ENCODE peak calls at places on chromosomes 11 and 22, in eight cellular contexts. B is ovary, I is A549, H is right lobe of liver, L is GM12891, S is lower leg skin, R is IMR-90, Z is transverse colon. Q is an unnamed sample.

GRCh38 chr11:92269021-92269420 is 44.4 kb downstream of the FAT3 start:
- DNase-seq in B (no peak), I (peak), H (no peak), L (no peak), S (no peak), R (peak), Z (no peak), Q (no peak)

GRCh38 chr22:25962711-25963110 is 206.6 kb upstream of the SEZ6L start:
- DNase-seq in B (no peak), I (no peak), H (no peak), L (no peak), S (no peak), R (no peak), Z (no peak), Q (no peak)

GRCh38 chr11:7421136-7421535 is 64.2 kb upstream of the OLFML1 start:
- DNase-seq in B (no peak), I (no peak), H (no peak), L (no peak), S (no peak), R (no peak), Z (no peak), Q (no peak)

GRCh38 chr22:37959231-37959825 is 5.8 kb downstream of the POLR2F start:
- DNase-seq in B (no peak), I (no peak), H (no peak), L (no peak), S (no peak), R (no peak), Z (no peak), Q (no peak)

GRCh38 chr11:71067753-71068152 is 184.6 kb downstream of the SHANK2 start:
- DNase-seq in B (no peak), I (no peak), H (no peak), L (no peak), S (no peak), R (no peak), Z (no peak), Q (no peak)

GRCh38 chr22:45452565-45453449 is 39.3 kb downstream of the RIBC2 start:
- DNase-seq in B (no peak), I (no peak), H (no peak), L (no peak), S (no peak), R (peak), Z (no peak), Q (no peak)

GRCh38 chr11:87256694-87257340 is 219.1 kb downstream of the TMEM135 start:
- DNase-seq in B (no peak), I (no peak), H (no peak), L (no peak), S (no peak), R (peak), Z (no peak), Q (no peak)

GRCh38 chr11:44997566-44997965 is 46.9 kb upstream of the TP53I11 start:
- DNase-seq in B (no peak), I (no peak), H (no peak), L (no peak), S (no peak), R (no peak), Z (no peak), Q (no peak)

GRCh38 chr11:128928400-128928799 is 14.3 kb downstream of the TP53AIP1 start:
- DNase-seq in B (no peak), I (no peak), H (no peak), L (peak), S (no peak), R (peak), Z (peak), Q (no peak)

GRCh38 chr11:108556019-108556418 is 37.5 kb downstream of the EXPH5 start:
- DNase-seq in B (no peak), I (no peak), H (no peak), L (no peak), S (no peak), R (no peak), Z (no peak), Q (no peak)

GRCh38 chr22:41305646-41306045 is 4.3 kb downstream of the ZC3H7B start:
- DNase-seq in B (no peak), I (no peak), H (no peak), L (no peak), S (no peak), R (peak), Z (no peak), Q (no peak)

GRCh38 chr11:103927535-103927934 is 108.9 kb upstream of the DDI1 start:
- DNase-seq in B (no peak), I (no peak), H (no peak), L (no peak), S (no peak), R (peak), Z (no peak), Q (no peak)

GRCh38 chr11:103730151-103730940 is 306.1 kb upstream of the DDI1 start:
- DNase-seq in B (no peak), I (no peak), H (no peak), L (no peak), S (no peak), R (peak), Z (no peak), Q (no peak)

GRCh38 chr11:66233301-66233700 is 35.1 kb upstream of the RAB1B start:
- DNase-seq in B (no peak), I (no peak), H (no peak), L (no peak), S (no peak), R (no peak), Z (no peak), Q (no peak)

GRCh38 chr11:118938491-118939411 is 13.0 kb upstream of the BCL9L start:
- DNase-seq in B (no peak), I (no peak), H (no peak), L (no peak), S (no peak), R (peak), Z (peak), Q (no peak)

GRCh38 chr22:19974233-19974861 is 32.7 kb upstream of the TXNRD2 start:
- DNase-seq in B (peak), I (peak), H (no peak), L (peak), S (no peak), R (peak), Z (peak), Q (no peak)

GRCh38 chr11:77020751-77021150 is 13.4 kb upstream of the B3GNT6 start:
- DNase-seq in B (no peak), I (no peak), H (no peak), L (no peak), S (no peak), R (no peak), Z (no peak), Q (no peak)

GRCh38 chr11:105881027-105881426 is 141.0 kb downstream of the MSANTD4 start:
- DNase-seq in B (no peak), I (no peak), H (no peak), L (no peak), S (no peak), R (no peak), Z (no peak), Q (no peak)

GRCh38 chr22:37300551-37301017 is 18.3 kb downstream of the CYTH4 start:
- DNase-seq in B (no peak), I (no peak), H (no peak), L (peak), S (no peak), R (no peak), Z (no peak), Q (no peak)

GRCh38 chr11:58914821-58915543 is 24.3 kb upstream of the GLYATL1 start:
- DNase-seq in B (no peak), I (no peak), H (no peak), L (no peak), S (peak), R (peak), Z (no peak), Q (no peak)

GRCh38 chr11:103091024-103091423 is 936 bp downstream of the DCUN1D5 start:
- DNase-seq in B (no peak), I (peak), H (no peak), L (no peak), S (no peak), R (peak), Z (no peak), Q (no peak)

GRCh38 chr22:18044548-18045271 is 20.3 kb upstream of the MICAL3 start:
- DNase-seq in B (peak), I (no peak), H (peak), L (no peak), S (no peak), R (peak), Z (no peak), Q (no peak)

GRCh38 chr22:49850021-49850911 is 3.4 kb upstream of the ZBED4 start:
- DNase-seq in B (no peak), I (no peak), H (no peak), L (no peak), S (no peak), R (no peak), Z (no peak), Q (no peak)

GRCh38 chr11:2265396-2265795 is 5.0 kb downstream of the ASCL2 start:
- DNase-seq in B (peak), I (no peak), H (peak), L (no peak), S (peak), R (no peak), Z (no peak), Q (no peak)

GRCh38 chr22:26573026-26573662 is 16.8 kb downstream of the TPST2 start:
- DNase-seq in B (no peak), I (no peak), H (peak), L (no peak), S (no peak), R (peak), Z (peak), Q (no peak)

GRCh38 chr22:29344137-29344536 is 28.6 kb upstream of the RASL10A start:
- DNase-seq in B (peak), I (peak), H (peak), L (no peak), S (no peak), R (peak), Z (peak), Q (no peak)

GRCh38 chr11:59172345-59173079 is 580 bp downstream of the DTX4 start:
- DNase-seq in B (peak), I (no peak), H (peak), L (peak), S (peak), R (no peak), Z (peak), Q (no peak)

GRCh38 chr11:120281161-120281795 is 41.3 kb downstream of the POU2F3 start:
- DNase-seq in B (peak), I (no peak), H (no peak), L (no peak), S (no peak), R (no peak), Z (no peak), Q (no peak)

GRCh38 chr11:76626921-76627391 is 43.6 kb downstream of the LRRC32 start:
- DNase-seq in B (no peak), I (no peak), H (no peak), L (peak), S (peak), R (peak), Z (no peak), Q (no peak)

GRCh38 chr11:80595011-80595410 is 1154.2 kb upstream of the TENM4 start:
- DNase-seq in B (no peak), I (no peak), H (no peak), L (no peak), S (no peak), R (peak), Z (no peak), Q (no peak)

GRCh38 chr11:113446938-113447337 is 28.3 kb downstream of the DRD2 start:
- DNase-seq in B (no peak), I (no peak), H (no peak), L (no peak), S (no peak), R (no peak), Z (no peak), Q (no peak)

GRCh38 chr11:45145421-45146071 is 893 bp upstream of the PRDM11 start:
- DNase-seq in B (no peak), I (no peak), H (peak), L (no peak), S (peak), R (peak), Z (peak), Q (no peak)

GRCh38 chr11:130313383-130314183 is 1.1 kb downstream of the ZBTB44 start:
- DNase-seq in B (no peak), I (no peak), H (no peak), L (no peak), S (no peak), R (peak), Z (no peak), Q (no peak)

DNA sequence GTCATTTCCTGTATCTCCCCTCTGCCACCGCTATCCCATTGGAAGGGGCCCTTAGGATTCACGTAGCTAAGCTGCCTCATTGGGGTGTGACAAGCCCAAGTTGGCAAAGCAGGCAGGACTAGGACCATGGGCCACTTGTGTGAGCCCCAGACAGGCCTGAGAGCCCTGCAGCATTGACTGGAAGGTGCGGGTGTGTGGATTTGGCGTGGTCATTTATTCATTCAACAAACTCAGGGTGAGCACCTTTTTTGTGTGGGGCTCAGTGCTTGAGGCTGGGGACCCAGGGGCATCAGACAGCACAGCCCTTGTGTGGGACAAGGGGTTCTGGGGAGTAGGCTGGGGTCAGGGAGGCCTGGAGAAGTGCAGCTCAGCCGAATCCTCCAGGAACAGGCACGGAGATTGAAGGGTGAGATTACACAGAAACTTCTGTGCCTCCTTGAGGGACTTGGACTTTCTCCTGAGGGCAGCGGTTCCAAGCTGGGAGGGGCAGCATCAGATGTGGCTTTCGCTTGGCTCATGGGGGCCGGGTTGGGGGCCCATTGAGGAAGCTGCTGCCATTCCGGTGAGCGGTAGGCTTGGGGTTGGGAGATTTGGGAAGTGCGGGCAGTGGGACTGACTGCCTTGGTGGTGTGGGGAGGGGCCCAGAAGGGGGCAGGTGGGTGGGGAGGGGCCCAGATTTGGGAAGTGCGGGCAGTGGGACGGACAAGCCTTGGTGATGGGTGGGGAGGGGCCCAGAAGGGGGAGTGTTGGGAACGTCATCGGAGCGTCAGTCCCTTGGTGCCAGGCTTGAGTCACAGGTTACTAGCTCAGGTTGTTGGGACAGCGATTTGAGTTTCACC is 11.9 kb downstream of the MGAT3 start:
- DNase-seq in B (no peak), I (no peak), H (no peak), L (no peak), S (no peak), R (no peak), Z (no peak), Q (no peak)
- TF ChIP-seq POLR2A in B (no peak), I (no peak), H (no peak), L (no peak), S (no peak), R (no peak), Z (no peak), Q (no peak)

DNA sequence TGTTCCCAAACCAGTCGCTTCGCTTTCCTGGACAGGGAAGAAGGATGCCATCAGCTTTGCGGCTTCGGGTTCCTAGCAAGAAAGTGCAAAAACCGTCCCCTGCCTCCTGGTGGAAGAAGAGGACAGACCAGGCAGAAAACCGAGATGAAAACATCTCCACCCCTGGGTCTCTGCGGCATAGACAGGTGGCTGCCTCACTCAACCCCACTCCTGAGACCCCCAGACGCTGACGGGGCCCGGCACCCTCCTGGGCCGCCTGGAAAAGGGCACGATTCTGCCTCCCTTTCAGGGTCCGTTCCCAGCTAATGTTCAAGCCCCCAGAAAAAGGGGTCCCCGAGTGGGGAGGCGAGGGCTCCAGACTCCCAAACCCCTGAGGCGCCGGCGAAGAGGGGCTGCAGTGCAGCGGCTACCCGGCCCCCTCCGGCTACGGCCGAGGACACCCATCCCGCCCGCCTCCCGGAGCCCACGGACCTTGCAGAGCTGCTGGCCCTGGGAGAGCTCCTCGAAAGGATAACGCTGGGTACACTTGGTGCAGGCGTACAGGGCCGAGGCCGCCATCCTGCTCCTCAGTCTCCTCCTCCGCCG is 569 bp downstream of the FAM76B start:
- DNase-seq in B (no peak), I (peak), H (no peak), L (no peak), S (no peak), R (peak), Z (peak), Q (no peak)
- TF ChIP-seq POLR2A in B (no peak), I (no peak), H (no peak), L (peak), S (no peak), R (no peak), Z (no peak), Q (no peak)

GRCh38 chr11:15750535-15751297 is 605.6 kb downstream of the SOX6 start:
- DNase-seq in B (no peak), I (no peak), H (no peak), L (no peak), S (no peak), R (no peak), Z (no peak), Q (no peak)

GRCh38 chr11:15747671-15748070 is 608.7 kb downstream of the SOX6 start:
- DNase-seq in B (no peak), I (no peak), H (no peak), L (no peak), S (no peak), R (peak), Z (no peak), Q (no peak)

GRCh38 chr11:15745266-15745665 is 611.1 kb downstream of the SOX6 start:
- DNase-seq in B (no peak), I (no peak), H (no peak), L (no peak), S (no peak), R (peak), Z (no peak), Q (no peak)

GRCh38 chr11:15748107-15748506 is 608.2 kb downstream of the SOX6 start:
- DNase-seq in B (no peak), I (no peak), H (no peak), L (no peak), S (no peak), R (peak), Z (no peak), Q (no peak)

GRCh38 chr11:15748673-15749190 is 607.6 kb downstream of the SOX6 start:
- DNase-seq in B (no peak), I (no peak), H (no peak), L (no peak), S (no peak), R (no peak), Z (no peak), Q (no peak)
- TF ChIP-seq POLR2A in B (no peak), I (no peak), H (no peak), L (no peak), S (no peak), R (no peak), Z (no peak), Q (no peak)

GRCh38 chr11:12381875-12382274 is 4.5 kb downstream of the PARVA start:
- DNase-seq in B (no peak), I (no peak), H (no peak), L (no peak), S (no peak), R (no peak), Z (no peak), Q (no peak)

GRCh38 chr11:12377824-12378593 is 638 bp downstream of the PARVA start:
- DNase-seq in B (peak), I (peak), H (peak), L (no peak), S (peak), R (peak), Z (peak), Q (no peak)

GRCh38 chr11:12380565-12381325 is 3.4 kb downstream of the PARVA start:
- DNase-seq in B (no peak), I (no peak), H (no peak), L (no peak), S (no peak), R (no peak), Z (no peak), Q (no peak)

GRCh38 chr11:12376259-12376971 is 956 bp upstream of the PARVA start:
- DNase-seq in B (peak), I (no peak), H (no peak), L (no peak), S (peak), R (peak), Z (peak), Q (no peak)

GRCh38 chr11:12377106-12377823 is at the start of gene PARVA:
- DNase-seq in B (peak), I (peak), H (peak), L (no peak), S (peak), R (peak), Z (peak), Q (no peak)
- TF ChIP-seq POLR2A in B (peak), I (peak), H (no peak), L (no peak), S (no peak), R (peak), Z (peak), Q (no peak)

GRCh38 chr22:31623634-31624312 is 38.2 kb downstream of the PISD start:
- DNase-seq in B (no peak), I (no peak), H (no peak), L (no peak), S (no peak), R (no peak), Z (no peak), Q (no peak)
- TF ChIP-seq POLR2A in B (no peak), I (no peak), H (no peak), L (peak), S (no peak), R (no peak), Z (no peak), Q (no peak)

GRCh38 chr11:65112551-65113360 is 1.1 kb downstream of the TM7SF2 start:
- DNase-seq in B (peak), I (peak), H (peak), L (peak), S (no peak), R (peak), Z (peak), Q (no peak)
- TF ChIP-seq POLR2A in B (no peak), I (peak), H (peak), L (no peak), S (no peak), R (no peak), Z (no peak), Q (no peak)

GRCh38 chr11:17687946-17688670 is 31.3 kb upstream of the MYOD1 start:
- DNase-seq in B (no peak), I (no peak), H (no peak), L (no peak), S (no peak), R (no peak), Z (no peak), Q (no peak)
- TF ChIP-seq POLR2A in B (no peak), I (no peak), H (no peak), L (no peak), S (no peak), R (no peak), Z (no peak), Q (no peak)

GRCh38 chr11:124890701-124891389 is 6.8 kb downstream of the ROBO4 start:
- DNase-seq in B (no peak), I (no peak), H (no peak), L (no peak), S (peak), R (no peak), Z (no peak), Q (no peak)
- TF ChIP-seq POLR2A in B (no peak), I (no peak), H (no peak), L (no peak), S (no peak), R (no peak), Z (no peak), Q (no peak)

GRCh38 chr11:93639548-93639947 is 21.9 kb upstream of the CEP295 start:
- DNase-seq in B (no peak), I (no peak), H (no peak), L (no peak), S (no peak), R (no peak), Z (no peak), Q (no peak)
- TF ChIP-seq POLR2A in B (no peak), I (no peak), H (no peak), L (no peak), S (no peak), R (no peak), Z (no peak), Q (no peak)

GRCh38 chr11:9756878-9757277 is 93.0 kb downstream of the SWAP70 start:
- DNase-seq in B (no peak), I (no peak), H (no peak), L (no peak), S (no peak), R (no peak), Z (no peak), Q (no peak)

GRCh38 chr11:9756461-9756860 is 92.6 kb downstream of the SWAP70 start:
- DNase-seq in B (no peak), I (no peak), H (no peak), L (no peak), S (no peak), R (no peak), Z (no peak), Q (no peak)

GRCh38 chr11:9758676-9759518 is 95.0 kb downstream of the SWAP70 start:
- DNase-seq in B (peak), I (peak), H (peak), L (peak), S (peak), R (peak), Z (peak), Q (no peak)

GRCh38 chr11:9759519-9760179 is 95.8 kb downstream of the SWAP70 start:
- DNase-seq in B (peak), I (peak), H (no peak), L (no peak), S (peak), R (peak), Z (peak), Q (peak)

GRCh38 chr11:9757809-9758675 is 94.2 kb downstream of the SWAP70 start:
- DNase-seq in B (peak), I (peak), H (peak), L (peak), S (peak), R (peak), Z (peak), Q (peak)
- TF ChIP-seq POLR2A in B (peak), I (peak), H (peak), L (peak), S (no peak), R (no peak), Z (peak), Q (peak)